ENCODE peak calls at places on chromosomes 7 and 10, in six cellular contexts. X, T, F, I, C and Q are unnamed samples.

GRCh38 chr7:105830405-105831218 is 45.8 kb downstream of the ATXN7L1 start:
- DNase-seq in X (no peak), T (no peak), F (no peak), I (peak), C (no peak), Q (no peak)

GRCh38 chr10:45442670-45443069 is 68.7 kb downstream of the ALOX5 start:
- DNase-seq in X (peak), T (no peak), F (no peak), I (no peak), C (no peak), Q (no peak)

GRCh38 chr10:110414563-110415309 is 83.0 kb upstream of the DUSP5 start:
- DNase-seq in X (peak), T (peak), F (no peak), I (no peak), C (no peak), Q (peak)

GRCh38 chr10:50291261-50291850 is 40.0 kb upstream of the ASAH2 start:
- DNase-seq in X (no peak), T (peak), F (no peak), I (peak), C (no peak), Q (peak)

GRCh38 chr7:113331155-113331898 is 213.0 kb upstream of the SMIM30 start:
- DNase-seq in X (no peak), T (no peak), F (peak), I (no peak), C (no peak), Q (no peak)

GRCh38 chr7:127897704-127898454 is 133.4 kb downstream of the LRRC4 start:
- DNase-seq in X (no peak), T (peak), F (no peak), I (no peak), C (no peak), Q (no peak)

GRCh38 chr7:90401989-90402388 is 1.3 kb upstream of the CLDN12 start:
- DNase-seq in X (no peak), T (no peak), F (no peak), I (no peak), C (no peak), Q (no peak)

GRCh38 chr7:27642271-27642670 is 20.4 kb downstream of the HIBADH start:
- DNase-seq in X (no peak), T (no peak), F (no peak), I (no peak), C (no peak), Q (no peak)

GRCh38 chr10:69217119-69217754 is 2.9 kb upstream of the HKDC1 start:
- DNase-seq in X (no peak), T (no peak), F (no peak), I (peak), C (no peak), Q (no peak)

GRCh38 chr7:82805527-82805960 is 357.1 kb downstream of the PCLO start:
- DNase-seq in X (no peak), T (no peak), F (no peak), I (peak), C (no peak), Q (no peak)

GRCh38 chr10:75353183-75353582 is 48.4 kb downstream of the ZNF503 start:
- DNase-seq in X (no peak), T (no peak), F (peak), I (no peak), C (no peak), Q (no peak)

GRCh38 chr7:33680682-33681081 is 224.7 kb upstream of the BMPER start:
- DNase-seq in X (no peak), T (no peak), F (no peak), I (no peak), C (no peak), Q (no peak)

GRCh38 chr7:33686001-33686591 is 219.2 kb upstream of the BMPER start:
- DNase-seq in X (no peak), T (no peak), F (no peak), I (no peak), C (no peak), Q (no peak)

GRCh38 chr7:33687601-33688000 is 217.7 kb upstream of the BMPER start:
- DNase-seq in X (no peak), T (no peak), F (no peak), I (no peak), C (no peak), Q (no peak)

DNA sequence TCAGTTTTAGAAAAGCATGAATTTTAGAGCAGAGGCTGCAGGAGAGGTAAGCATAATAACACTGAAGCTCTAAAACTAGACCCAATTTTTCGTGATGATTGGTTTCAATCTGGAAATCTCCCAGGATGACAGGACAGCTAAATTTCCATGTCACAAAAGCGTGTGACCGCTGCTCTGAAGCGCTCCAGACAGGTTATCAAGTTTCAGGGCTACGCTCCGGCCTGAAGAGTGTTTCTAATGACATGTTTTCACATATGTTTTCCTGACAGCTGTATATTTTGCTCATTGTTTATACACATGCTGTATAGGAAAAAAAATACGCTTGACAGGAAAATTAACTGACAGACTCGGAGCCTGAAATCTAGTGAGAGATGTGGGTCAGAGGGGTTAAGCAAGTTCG is 219.9 kb upstream of the BMPER start:
- DNase-seq in X (no peak), T (no peak), F (no peak), I (no peak), C (no peak), Q (no peak)
- H3K4me3 ChIP-seq in X (no peak), T (no peak), F (no peak), I (no peak), C (no peak), Q (no peak)

GRCh38 chr10:66881814-66882213 is 44.0 kb upstream of the LRRTM3 start:
- DNase-seq in X (no peak), T (no peak), F (no peak), I (no peak), C (no peak), Q (no peak)
- H3K4me3 ChIP-seq in X (no peak), T (no peak), F (no peak), I (no peak), C (no peak), Q (no peak)

GRCh38 chr7:1241510-1242128 is 8.9 kb downstream of the UNCX start:
- DNase-seq in X (no peak), T (no peak), F (no peak), I (no peak), C (no peak), Q (no peak)
- H3K4me3 ChIP-seq in X (no peak), T (no peak), F (no peak), I (no peak), C (no peak), Q (no peak)

GRCh38 chr10:104300736-104301292 is 31.8 kb downstream of the GSTO2 start:
- DNase-seq in X (no peak), T (peak), F (peak), I (peak), C (peak), Q (no peak)
- H3K4me3 ChIP-seq in X (no peak), T (no peak), F (no peak), I (no peak), C (no peak), Q (no peak)

GRCh38 chr7:21580073-21580521 is 37.3 kb downstream of the DNAH11 start:
- DNase-seq in X (no peak), T (no peak), F (no peak), I (peak), C (no peak), Q (peak)

GRCh38 chr7:21585070-21585724 is 42.4 kb downstream of the DNAH11 start:
- DNase-seq in X (no peak), T (no peak), F (no peak), I (no peak), C (no peak), Q (no peak)

DNA sequence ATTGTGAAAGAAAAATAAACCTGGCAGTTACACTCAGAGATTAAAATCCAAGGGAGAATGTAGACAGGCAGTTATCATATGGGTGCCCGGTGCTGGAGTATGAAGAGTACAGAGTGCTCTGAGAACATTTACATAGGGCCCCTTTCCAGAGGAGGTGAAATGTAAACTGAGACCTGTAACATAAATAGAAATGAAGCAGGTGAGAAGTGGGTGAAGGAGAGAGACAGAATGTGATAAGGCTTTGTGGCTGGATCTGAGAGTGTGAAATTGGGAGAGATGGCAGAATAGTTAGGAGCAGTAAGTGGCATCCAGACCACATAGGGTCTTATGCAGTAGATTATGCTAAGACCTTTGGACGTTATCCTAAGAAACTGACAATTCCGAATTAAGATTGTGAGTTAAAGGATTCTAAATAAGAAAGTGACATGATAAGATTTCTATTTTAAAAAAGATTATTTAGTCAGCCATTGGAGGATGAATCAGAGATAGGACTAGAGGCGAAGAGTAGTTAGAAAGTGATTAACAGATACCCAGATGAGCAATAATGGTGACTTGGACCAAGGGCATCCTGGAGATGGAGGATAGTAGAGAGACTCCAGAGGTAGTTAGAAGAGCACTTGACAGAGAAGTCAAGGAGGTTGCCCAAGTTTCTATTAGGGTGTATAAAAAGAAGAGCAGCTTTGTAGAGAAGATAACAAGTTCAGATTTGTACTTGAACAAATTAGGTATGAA is 36.7 kb downstream of the DNAH11 start:
- DNase-seq in X (no peak), T (no peak), F (no peak), I (no peak), C (no peak), Q (no peak)
- H3K4me3 ChIP-seq in X (no peak), T (no peak), F (no peak), I (no peak), C (no peak), Q (no peak)

GRCh38 chr7:32336726-32337125 is 153.5 kb downstream of the LSM5 start:
- DNase-seq in X (no peak), T (no peak), F (no peak), I (no peak), C (no peak), Q (no peak)
- H3K4me3 ChIP-seq in X (no peak), T (no peak), F (no peak), I (no peak), C (no peak), Q (no peak)